ENCODE peak calls at places on chromosomes 13 and 19, in five cellular contexts. L is A549, N is breast epithelium, B is heart left ventricle, R is uterus. Z is an unnamed sample.
A peak's percentile ranks its signal among the peaks of the same experiment; 100 is the strongest.

GRCh38 chr19:4633140-4633967 is 6.0 kb upstream of the TNFAIP8L1 start:
- DNase-seq in N (no peak), R (no peak), B (peak; percentile 75), L (peak; percentile 60), Z (no peak)

GRCh38 chr19:13012690-13013608 is 17.7 kb downstream of the NFIX start:
- DNase-seq in R (peak; percentile 88), B (no peak), L (no peak), N (no peak), Z (peak; percentile 91)

GRCh38 chr19:8194528-8195275 is 14.5 kb upstream of the CERS4 start:
- DNase-seq in L (no peak), B (peak; percentile 65), R (no peak), N (no peak), Z (no peak)

GRCh38 chr13:80419416-80419815 is 78.5 kb upstream of the SPRY2 start:
- DNase-seq in N (no peak), R (no peak), L (no peak), B (no peak), Z (no peak)

GRCh38 chr13:71866173-71867091 is 572 bp downstream of the DACH1 start:
- DNase-seq in N (peak; percentile 51), R (peak; percentile 12), L (no peak), B (peak; percentile 68), Z (no peak)

GRCh38 chr19:48873476-48874308 is 1.5 kb downstream of the PPP1R15A start:
- DNase-seq in N (no peak), B (no peak), L (no peak), R (peak; percentile 22), Z (no peak)

GRCh38 chr19:16285769-16286564 is 38.7 kb upstream of the KLF2 start:
- DNase-seq in B (no peak), L (no peak), R (peak; percentile 32), N (no peak), Z (no peak)

GRCh38 chr19:57559404-57560025 is at the start of gene ZNF550:
- DNase-seq in R (peak; percentile 86), N (peak; percentile 88), L (peak; percentile 91), B (peak; percentile 95), Z (peak; percentile 88)

GRCh38 chr19:52640916-52641315 is 2.8 kb upstream of the ZNF83 start:
- DNase-seq in N (no peak), L (no peak), R (no peak), B (no peak), Z (no peak)

GRCh38 chr13:49370390-49370789 is 73.5 kb downstream of the CAB39L start:
- DNase-seq in N (no peak), R (no peak), B (no peak), L (no peak), Z (no peak)

GRCh38 chr13:60369242-60369641 is 27.8 kb upstream of the TDRD3 start:
- DNase-seq in R (no peak), N (no peak), L (peak; percentile 2), B (no peak), Z (no peak)

GRCh38 chr13:39876258-39876657 is 220.8 kb downstream of the COG6 start:
- DNase-seq in L (peak; percentile 2), B (no peak), N (no peak), R (peak; percentile 32), Z (no peak)

GRCh38 chr13:52067237-52067636 is 42.7 kb downstream of the UTP14C start:
- DNase-seq in B (no peak), N (no peak), R (no peak), L (no peak), Z (no peak)

GRCh38 chr19:53333071-53333465 is 481 bp upstream of the ZNF845 start:
- DNase-seq in B (peak; percentile 67), N (no peak), L (peak; percentile 14), R (peak; percentile 71), Z (peak; percentile 18)

GRCh38 chr19:48795855-48796142 is 15.0 kb downstream of the BCAT2 start:
- DNase-seq in L (no peak), N (no peak), B (no peak), R (peak; percentile 77), Z (peak; percentile 55)

GRCh38 chr13:93450226-93450625 is 223.6 kb downstream of the GPC6 start:
- DNase-seq in R (no peak), L (no peak), N (no peak), B (no peak), Z (no peak)

GRCh38 chr13:111575719-111576118 is 255.3 kb downstream of the TEX29 start:
- DNase-seq in B (no peak), L (no peak), N (no peak), R (no peak), Z (no peak)

GRCh38 chr13:50914301-50914700 is 4.7 kb downstream of the RNASEH2B start:
- DNase-seq in L (no peak), B (no peak), N (no peak), R (no peak), Z (no peak)

GRCh38 chr19:34265221-34265650 is 10.9 kb downstream of the GARRE1 start:
- DNase-seq in R (peak; percentile 31), L (no peak), B (no peak), N (peak; percentile 83), Z (no peak)

GRCh38 chr13:113597386-113598080 is 13.0 kb downstream of the TFDP1 start:
- DNase-seq in R (no peak), N (peak; percentile 24), B (peak; percentile 37), L (no peak), Z (no peak)

GRCh38 chr19:52992109-52993004 is 21.4 kb upstream of the ERVV-1 start:
- DNase-seq in N (no peak), R (peak; percentile 34), B (peak; percentile 66), L (no peak), Z (no peak)

DNA sequence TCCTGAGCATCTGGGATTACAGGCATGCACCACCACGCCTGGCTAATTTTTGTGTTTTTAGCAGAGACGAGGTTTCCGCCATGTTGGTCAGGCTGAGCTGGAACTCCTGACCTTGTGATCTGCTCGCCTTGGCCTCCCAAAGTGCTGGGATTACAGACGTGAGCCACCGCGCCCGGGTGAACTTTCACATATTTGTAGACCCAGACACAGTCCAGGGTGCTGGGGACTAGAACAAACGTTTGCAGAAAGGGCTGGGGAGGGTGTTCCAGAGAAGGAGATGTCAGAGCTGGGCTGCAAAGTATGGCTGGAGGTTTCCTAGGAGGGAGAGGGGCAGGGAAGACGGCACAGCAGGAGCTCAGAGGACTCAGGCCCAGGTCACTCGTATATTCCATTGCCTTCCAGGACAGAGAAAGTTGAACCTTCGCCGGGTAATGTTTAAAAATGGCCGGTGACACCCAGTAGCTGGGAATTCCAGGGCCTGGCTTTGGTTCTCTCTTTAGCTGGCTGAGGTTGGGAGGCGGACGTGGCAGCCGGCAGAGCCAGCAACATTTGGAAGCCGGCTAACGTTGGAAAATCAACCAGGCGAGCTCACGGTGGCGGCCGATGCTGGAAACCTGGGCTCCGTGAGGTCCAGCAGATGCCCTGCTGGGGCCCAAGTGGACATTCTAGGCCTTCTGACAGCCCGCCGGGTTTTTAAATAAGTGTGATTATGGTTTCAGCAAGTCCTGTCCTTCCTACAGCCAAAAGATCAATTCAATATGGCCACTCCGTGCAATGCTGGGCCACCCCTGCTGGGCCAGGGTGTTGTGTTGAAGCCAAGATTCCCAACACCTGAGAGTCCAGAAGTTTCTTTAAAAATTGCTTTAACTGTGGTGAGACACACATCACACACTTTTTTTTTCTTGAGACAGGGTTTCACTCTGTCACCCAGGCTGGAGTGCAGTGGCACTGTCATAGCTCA is 41.5 kb downstream of the NFIC start:
- DNase-seq in R (peak; percentile 65), L (no peak), B (no peak), N (no peak), Z (peak; percentile 90)
- TF ChIP-seq POLR2A in R (no peak), L (no peak), B (peak; percentile 12), N (no peak), Z (peak; percentile 53)

DNA sequence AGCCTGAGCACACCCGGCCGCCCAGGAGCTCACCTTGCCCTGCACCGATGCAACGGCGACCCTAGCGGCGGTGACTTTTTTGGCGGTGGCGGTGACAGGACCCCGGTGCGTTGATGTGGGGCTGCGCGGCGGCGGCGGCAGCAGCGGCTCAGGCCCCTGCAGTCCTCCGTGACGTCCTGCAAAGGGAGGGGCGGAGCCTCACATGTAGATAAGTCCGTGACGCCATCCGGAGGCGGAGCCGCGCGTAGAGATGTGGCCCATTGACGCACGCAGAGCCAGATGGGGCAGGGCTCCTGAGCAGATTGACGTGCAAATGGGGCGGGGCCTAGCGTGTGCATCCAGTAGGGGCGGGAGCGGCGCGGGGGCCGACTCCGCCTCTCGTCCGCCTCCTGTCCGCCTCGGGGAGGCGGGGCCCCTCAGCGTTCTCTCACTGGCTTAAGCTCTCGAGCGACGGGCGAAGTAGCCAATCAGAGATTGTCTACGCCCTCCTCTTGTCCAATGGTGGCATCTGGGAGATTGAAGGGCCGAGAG is at the start of gene RAB3A:
- DNase-seq in B (peak; percentile 100), N (peak; percentile 99), L (peak; percentile 92), R (peak; percentile 100), Z (peak; percentile 100)
- TF ChIP-seq POLR2A in B (peak; percentile 60), N (no peak), L (no peak), R (peak; percentile 56), Z (no peak)

GRCh38 chr19:1245884-1246816 is 2.2 kb upstream of the MIDN start:
- DNase-seq in B (peak; percentile 86), R (peak; percentile 68), L (no peak), N (no peak), Z (peak; percentile 100)
- TF ChIP-seq POLR2A in B (peak; percentile 51), R (no peak), L (no peak), N (no peak), Z (peak; percentile 94)

DNA sequence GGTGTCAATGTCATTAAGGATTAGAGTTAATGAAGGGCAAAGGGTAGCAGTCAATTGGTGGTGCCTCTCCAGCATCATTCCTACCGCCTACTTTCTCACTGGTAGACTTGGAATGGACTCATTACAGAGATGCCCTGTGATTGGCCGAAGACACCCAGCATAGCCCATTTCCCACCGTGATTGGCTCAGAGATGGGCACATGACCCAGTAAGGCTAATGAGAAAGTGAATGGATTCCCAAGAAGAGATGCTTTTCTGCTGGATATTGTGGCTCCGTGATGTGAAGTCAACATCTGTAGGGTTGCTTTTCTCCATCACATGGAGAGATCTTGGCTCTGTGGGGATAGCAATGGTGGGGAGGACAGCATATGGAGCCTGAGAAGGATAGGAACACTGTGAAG is 11.6 kb downstream of the VSIG10L start:
- DNase-seq in R (no peak), L (no peak), B (no peak), N (no peak), Z (no peak)
- TF ChIP-seq POLR2A in R (no peak), L (no peak), B (no peak), N (no peak), Z (no peak)

GRCh38 chr13:107473255-107473654 is 742.1 kb downstream of the LIG4 start:
- DNase-seq in B (no peak), L (no peak), N (no peak), R (no peak), Z (no peak)
- TF ChIP-seq POLR2A in B (no peak), L (no peak), N (no peak), R (no peak), Z (no peak)

GRCh38 chr13:33679658-33680012 is 138.3 kb upstream of the RFC3 start:
- DNase-seq in B (no peak), N (no peak), R (no peak), L (no peak), Z (no peak)
- TF ChIP-seq POLR2A in B (no peak), N (no peak), R (no peak), L (no peak), Z (no peak)